ENCODE peak calls at places on chromosomes 16 and 17, in nine cellular contexts. One of them, this sample, is unnamed.

GRCh38 chr16:70804153-70804728 is 3.3 kb upstream of the VAC14 start:
- DNase-seq in AG04449: peak; percentile 52
- DNase-seq in endothelial cell of umbilical vein: peak; percentile 34
- DNase-seq in fibroblast of lung: peak; percentile 85
- DNase-seq in suprapubic skin: no peak
- DNase-seq in cardiac muscle cell: peak; percentile 89
- DNase-seq in HFFc6: peak; percentile 85
- DNase-seq in AG10803: peak; percentile 90
- DNase-seq in tibial nerve: no peak
- DNase-seq in this sample: peak; percentile 98

GRCh38 chr16:81263470-81264200 is 25.1 kb downstream of the BCO1 start:
- DNase-seq in suprapubic skin: no peak
- DNase-seq in endothelial cell of umbilical vein: peak; percentile 9
- DNase-seq in AG04449: no peak
- DNase-seq in cardiac muscle cell: peak; percentile 78
- DNase-seq in fibroblast of lung: peak; percentile 73
- DNase-seq in HFFc6: peak; percentile 7
- DNase-seq in tibial nerve: peak; percentile 14
- DNase-seq in AG10803: no peak
- DNase-seq in this sample: peak; percentile 22

GRCh38 chr16:85228463-85228862 is 116.2 kb upstream of the CIBAR2 start:
- DNase-seq in suprapubic skin: no peak
- DNase-seq in tibial nerve: no peak
- DNase-seq in AG04449: no peak
- DNase-seq in cardiac muscle cell: no peak
- DNase-seq in HFFc6: no peak
- DNase-seq in AG10803: no peak
- DNase-seq in fibroblast of lung: no peak
- DNase-seq in endothelial cell of umbilical vein: no peak
- DNase-seq in this sample: no peak

GRCh38 chr16:57253410-57253927 is 8.4 kb downstream of the ARL2BP start:
- DNase-seq in fibroblast of lung: no peak
- DNase-seq in AG10803: no peak
- DNase-seq in HFFc6: no peak
- DNase-seq in suprapubic skin: no peak
- DNase-seq in tibial nerve: no peak
- DNase-seq in endothelial cell of umbilical vein: no peak
- DNase-seq in cardiac muscle cell: no peak
- DNase-seq in AG04449: no peak
- DNase-seq in this sample: no peak

GRCh38 chr16:54444851-54445523 is 158.4 kb upstream of the IRX3 start:
- DNase-seq in cardiac muscle cell: peak; percentile 48
- DNase-seq in HFFc6: no peak
- DNase-seq in tibial nerve: no peak
- DNase-seq in endothelial cell of umbilical vein: no peak
- DNase-seq in AG04449: no peak
- DNase-seq in fibroblast of lung: no peak
- DNase-seq in suprapubic skin: no peak
- DNase-seq in AG10803: peak; percentile 24
- DNase-seq in this sample: no peak

GRCh38 chr17:76239538-76240274 is 587 bp downstream of the RNF157 start:
- DNase-seq in endothelial cell of umbilical vein: no peak
- DNase-seq in fibroblast of lung: no peak
- DNase-seq in AG04449: no peak
- DNase-seq in cardiac muscle cell: no peak
- DNase-seq in tibial nerve: no peak
- DNase-seq in AG10803: no peak
- DNase-seq in HFFc6: no peak
- DNase-seq in suprapubic skin: no peak
- DNase-seq in this sample: no peak

GRCh38 chr16:11038777-11039176 is 94.4 kb downstream of the CLEC16A start:
- DNase-seq in HFFc6: no peak
- DNase-seq in endothelial cell of umbilical vein: no peak
- DNase-seq in suprapubic skin: no peak
- DNase-seq in AG10803: no peak
- DNase-seq in cardiac muscle cell: no peak
- DNase-seq in AG04449: no peak
- DNase-seq in tibial nerve: no peak
- DNase-seq in fibroblast of lung: no peak
- DNase-seq in this sample: no peak

GRCh38 chr17:66172706-66173223 is 19.2 kb downstream of the CEP112 start:
- DNase-seq in fibroblast of lung: no peak
- DNase-seq in tibial nerve: no peak
- DNase-seq in HFFc6: no peak
- DNase-seq in cardiac muscle cell: no peak
- DNase-seq in endothelial cell of umbilical vein: no peak
- DNase-seq in AG10803: no peak
- DNase-seq in suprapubic skin: no peak
- DNase-seq in AG04449: no peak
- DNase-seq in this sample: no peak

GRCh38 chr17:48722924-48723554 is at the start of gene PRAC2:
- DNase-seq in suprapubic skin: no peak
- DNase-seq in cardiac muscle cell: no peak
- DNase-seq in AG04449: no peak
- DNase-seq in endothelial cell of umbilical vein: no peak
- DNase-seq in AG10803: no peak
- DNase-seq in tibial nerve: no peak
- DNase-seq in HFFc6: no peak
- DNase-seq in fibroblast of lung: no peak
- DNase-seq in this sample: no peak

GRCh38 chr17:41486809-41487530 is 2.7 kb downstream of the KRT36 start:
- DNase-seq in tibial nerve: no peak
- DNase-seq in fibroblast of lung: no peak
- DNase-seq in suprapubic skin: no peak
- DNase-seq in cardiac muscle cell: no peak
- DNase-seq in endothelial cell of umbilical vein: peak; percentile 28
- DNase-seq in AG04449: no peak
- DNase-seq in HFFc6: no peak
- DNase-seq in AG10803: no peak
- DNase-seq in this sample: no peak

GRCh38 chr17:58156839-58157803 is 8.9 kb downstream of the OR4D1 start:
- DNase-seq in fibroblast of lung: no peak
- DNase-seq in cardiac muscle cell: peak; percentile 9
- DNase-seq in endothelial cell of umbilical vein: no peak
- DNase-seq in HFFc6: no peak
- DNase-seq in suprapubic skin: no peak
- DNase-seq in tibial nerve: no peak
- DNase-seq in AG10803: no peak
- DNase-seq in AG04449: no peak
- DNase-seq in this sample: peak; percentile 3

GRCh38 chr17:35372846-35373531 is 432 bp downstream of the SLFN11 start:
- DNase-seq in HFFc6: no peak
- DNase-seq in AG10803: no peak
- DNase-seq in endothelial cell of umbilical vein: peak; percentile 28
- DNase-seq in fibroblast of lung: peak; percentile 17
- DNase-seq in AG04449: no peak
- DNase-seq in tibial nerve: no peak
- DNase-seq in cardiac muscle cell: no peak
- DNase-seq in suprapubic skin: no peak
- DNase-seq in this sample: no peak

GRCh38 chr16:48393843-48394703 is 8.9 kb upstream of the SIAH1 start:
- DNase-seq in fibroblast of lung: peak; percentile 95
- DNase-seq in endothelial cell of umbilical vein: no peak
- DNase-seq in AG04449: peak; percentile 31
- DNase-seq in AG10803: peak; percentile 85
- DNase-seq in suprapubic skin: no peak
- DNase-seq in tibial nerve: peak; percentile 83
- DNase-seq in HFFc6: no peak
- DNase-seq in cardiac muscle cell: peak; percentile 76
- DNase-seq in this sample: peak; percentile 87

GRCh38 chr17:47776330-47777197 is 43.5 kb downstream of the TBX21 start:
- DNase-seq in AG10803: peak; percentile 46
- DNase-seq in tibial nerve: no peak
- DNase-seq in suprapubic skin: no peak
- DNase-seq in HFFc6: peak; percentile 36
- DNase-seq in fibroblast of lung: peak; percentile 55
- DNase-seq in cardiac muscle cell: peak; percentile 63
- DNase-seq in endothelial cell of umbilical vein: peak; percentile 40
- DNase-seq in AG04449: no peak
- DNase-seq in this sample: peak; percentile 69

GRCh38 chr17:79977711-79978544 is 57.7 kb downstream of the TBC1D16 start:
- DNase-seq in suprapubic skin: peak; percentile 75
- DNase-seq in cardiac muscle cell: no peak
- DNase-seq in AG04449: no peak
- DNase-seq in AG10803: no peak
- DNase-seq in endothelial cell of umbilical vein: no peak
- DNase-seq in tibial nerve: no peak
- DNase-seq in HFFc6: no peak
- DNase-seq in fibroblast of lung: no peak
- DNase-seq in this sample: no peak

GRCh38 chr17:79976451-79976850 is 59.2 kb downstream of the TBC1D16 start:
- DNase-seq in AG04449: no peak
- DNase-seq in fibroblast of lung: no peak
- DNase-seq in AG10803: no peak
- DNase-seq in HFFc6: no peak
- DNase-seq in endothelial cell of umbilical vein: no peak
- DNase-seq in suprapubic skin: peak; percentile 66
- DNase-seq in tibial nerve: no peak
- DNase-seq in cardiac muscle cell: no peak
- DNase-seq in this sample: no peak

GRCh38 chr17:79975498-79976134 is 60.1 kb downstream of the TBC1D16 start:
- DNase-seq in suprapubic skin: peak; percentile 62
- DNase-seq in AG04449: no peak
- DNase-seq in fibroblast of lung: no peak
- DNase-seq in endothelial cell of umbilical vein: no peak
- DNase-seq in tibial nerve: no peak
- DNase-seq in AG10803: no peak
- DNase-seq in cardiac muscle cell: no peak
- DNase-seq in HFFc6: no peak
- DNase-seq in this sample: no peak

GRCh38 chr17:79977161-79977631 is 58.5 kb downstream of the TBC1D16 start:
- DNase-seq in suprapubic skin: peak; percentile 75
- DNase-seq in AG04449: no peak
- DNase-seq in AG10803: no peak
- DNase-seq in HFFc6: no peak
- DNase-seq in endothelial cell of umbilical vein: no peak
- DNase-seq in cardiac muscle cell: no peak
- DNase-seq in tibial nerve: no peak
- DNase-seq in fibroblast of lung: no peak
- DNase-seq in this sample: no peak

GRCh38 chr17:79974786-79975497 is 60.7 kb downstream of the TBC1D16 start:
- DNase-seq in AG04449: no peak
- DNase-seq in tibial nerve: no peak
- DNase-seq in fibroblast of lung: no peak
- DNase-seq in AG10803: no peak
- DNase-seq in suprapubic skin: peak; percentile 72
- DNase-seq in endothelial cell of umbilical vein: no peak
- DNase-seq in HFFc6: no peak
- DNase-seq in cardiac muscle cell: no peak
- DNase-seq in this sample: no peak
- TF ChIP-seq CTCF in AG04449: no peak
- TF ChIP-seq CTCF in tibial nerve: no peak
- TF ChIP-seq CTCF in fibroblast of lung: peak; percentile 11
- TF ChIP-seq CTCF in AG10803: no peak
- TF ChIP-seq CTCF in suprapubic skin: no peak
- TF ChIP-seq CTCF in endothelial cell of umbilical vein: peak; percentile 14
- TF ChIP-seq CTCF in HFFc6: peak; percentile 54
- TF ChIP-seq CTCF in cardiac muscle cell: peak; percentile 19
- TF ChIP-seq CTCF in this sample: no peak

DNA sequence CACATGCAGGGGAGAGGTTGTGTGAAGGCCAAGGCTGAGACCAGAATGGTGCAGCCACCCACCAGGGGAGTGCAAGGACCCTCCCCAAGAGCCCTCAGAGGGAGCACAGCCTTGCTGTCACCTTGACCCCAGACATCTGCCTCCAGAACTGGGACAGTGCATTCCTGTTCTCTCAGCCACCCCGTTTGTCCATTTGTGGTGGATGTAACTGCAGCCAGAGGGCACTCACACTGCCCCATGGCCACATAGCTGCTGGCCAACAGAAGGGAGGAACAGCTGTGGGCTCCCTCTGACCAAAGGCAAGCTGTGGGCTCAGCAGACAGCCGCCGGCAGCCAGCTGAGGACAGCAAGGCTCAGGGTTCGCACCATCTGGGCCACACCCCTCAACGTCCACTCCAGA is 49.8 kb upstream of the KLHDC4 start:
- DNase-seq in HFFc6: no peak
- DNase-seq in endothelial cell of umbilical vein: no peak
- DNase-seq in tibial nerve: no peak
- DNase-seq in cardiac muscle cell: no peak
- DNase-seq in suprapubic skin: no peak
- DNase-seq in AG10803: no peak
- DNase-seq in fibroblast of lung: no peak
- DNase-seq in AG04449: no peak
- DNase-seq in this sample: no peak
- TF ChIP-seq CTCF in HFFc6: peak; percentile 43
- TF ChIP-seq CTCF in endothelial cell of umbilical vein: no peak
- TF ChIP-seq CTCF in tibial nerve: no peak
- TF ChIP-seq CTCF in cardiac muscle cell: no peak
- TF ChIP-seq CTCF in suprapubic skin: no peak
- TF ChIP-seq CTCF in AG10803: no peak
- TF ChIP-seq CTCF in fibroblast of lung: peak; percentile 17
- TF ChIP-seq CTCF in AG04449: no peak
- TF ChIP-seq CTCF in this sample: no peak

GRCh38 chr17:14050616-14051015 is 18.7 kb upstream of the COX10 start:
- DNase-seq in tibial nerve: no peak
- DNase-seq in HFFc6: no peak
- DNase-seq in suprapubic skin: no peak
- DNase-seq in endothelial cell of umbilical vein: no peak
- DNase-seq in AG04449: no peak
- DNase-seq in fibroblast of lung: no peak
- DNase-seq in AG10803: no peak
- DNase-seq in cardiac muscle cell: no peak
- DNase-seq in this sample: no peak

GRCh38 chr17:14046978-14047377 is 22.3 kb upstream of the COX10 start:
- DNase-seq in AG04449: no peak
- DNase-seq in fibroblast of lung: no peak
- DNase-seq in tibial nerve: no peak
- DNase-seq in cardiac muscle cell: no peak
- DNase-seq in HFFc6: no peak
- DNase-seq in AG10803: no peak
- DNase-seq in suprapubic skin: no peak
- DNase-seq in endothelial cell of umbilical vein: no peak
- DNase-seq in this sample: no peak

GRCh38 chr17:14047591-14047990 is 21.7 kb upstream of the COX10 start:
- DNase-seq in endothelial cell of umbilical vein: no peak
- DNase-seq in AG04449: no peak
- DNase-seq in fibroblast of lung: no peak
- DNase-seq in tibial nerve: no peak
- DNase-seq in HFFc6: no peak
- DNase-seq in suprapubic skin: no peak
- DNase-seq in AG10803: no peak
- DNase-seq in cardiac muscle cell: no peak
- DNase-seq in this sample: no peak

GRCh38 chr17:14044702-14045101 is 24.6 kb upstream of the COX10 start:
- DNase-seq in cardiac muscle cell: no peak
- DNase-seq in HFFc6: no peak
- DNase-seq in AG04449: no peak
- DNase-seq in endothelial cell of umbilical vein: peak; percentile 29
- DNase-seq in tibial nerve: no peak
- DNase-seq in suprapubic skin: no peak
- DNase-seq in AG10803: no peak
- DNase-seq in fibroblast of lung: no peak
- DNase-seq in this sample: no peak

GRCh38 chr17:14048169-14048568 is 21.1 kb upstream of the COX10 start:
- DNase-seq in cardiac muscle cell: no peak
- DNase-seq in AG04449: no peak
- DNase-seq in AG10803: no peak
- DNase-seq in endothelial cell of umbilical vein: no peak
- DNase-seq in fibroblast of lung: no peak
- DNase-seq in suprapubic skin: no peak
- DNase-seq in HFFc6: no peak
- DNase-seq in tibial nerve: no peak
- DNase-seq in this sample: no peak
- TF ChIP-seq CTCF in cardiac muscle cell: peak; percentile 23
- TF ChIP-seq CTCF in AG04449: peak; percentile 30
- TF ChIP-seq CTCF in AG10803: peak; percentile 35
- TF ChIP-seq CTCF in endothelial cell of umbilical vein: peak; percentile 29
- TF ChIP-seq CTCF in fibroblast of lung: peak; percentile 45
- TF ChIP-seq CTCF in suprapubic skin: no peak
- TF ChIP-seq CTCF in HFFc6: peak; percentile 65
- TF ChIP-seq CTCF in tibial nerve: peak; percentile 17
- TF ChIP-seq CTCF in this sample: peak; percentile 41

GRCh38 chr17:10628756-10629155 is 28.4 kb downstream of the MYH3 start:
- DNase-seq in AG04449: no peak
- DNase-seq in fibroblast of lung: no peak
- DNase-seq in HFFc6: no peak
- DNase-seq in cardiac muscle cell: no peak
- DNase-seq in endothelial cell of umbilical vein: no peak
- DNase-seq in tibial nerve: no peak
- DNase-seq in AG10803: no peak
- DNase-seq in suprapubic skin: no peak
- DNase-seq in this sample: no peak
- TF ChIP-seq CTCF in AG04449: peak; percentile 18
- TF ChIP-seq CTCF in fibroblast of lung: peak; percentile 35
- TF ChIP-seq CTCF in HFFc6: peak; percentile 76
- TF ChIP-seq CTCF in cardiac muscle cell: peak; percentile 32
- TF ChIP-seq CTCF in endothelial cell of umbilical vein: peak; percentile 54
- TF ChIP-seq CTCF in tibial nerve: peak; percentile 7
- TF ChIP-seq CTCF in AG10803: peak; percentile 16
- TF ChIP-seq CTCF in suprapubic skin: no peak
- TF ChIP-seq CTCF in this sample: peak; percentile 39

This sample was measured in cardiac fibroblast.